ENCODE peak calls at places on chromosomes 16 and 17, in ten cellular contexts. O, Y, E, Q, A, P, W, C, T and N are unnamed samples.

GRCh38 chr17:83032781-83033180 is 46.6 kb upstream of the METRNL start:
- DNase-seq in A (no peak), P (no peak), O (no peak), E (no peak), Y (no peak), Q (no peak), T (no peak), C (no peak), W (no peak), N (peak; percentile 18)

GRCh38 chr16:52545157-52545543 is 1.8 kb downstream of the TOX3 start:
- DNase-seq in W (no peak), A (no peak), Q (no peak), E (no peak), Y (no peak), T (no peak), C (no peak), P (no peak), O (no peak), N (no peak)

GRCh38 chr16:76639685-76640289 is 362.6 kb downstream of the CNTNAP4 start:
- DNase-seq in C (no peak), O (no peak), E (no peak), P (no peak), Y (no peak), W (peak; percentile 54), Q (no peak), A (no peak), T (peak; percentile 35), N (no peak)

GRCh38 chr17:56902350-56902749 is 11.5 kb downstream of the TRIM25 start:
- DNase-seq in O (no peak), T (peak; percentile 69), E (no peak), Q (no peak), A (no peak), P (no peak), Y (no peak), W (no peak), C (no peak), N (no peak)

GRCh38 chr17:14297161-14297851 is 3.6 kb upstream of the HS3ST3B1 start:
- DNase-seq in A (no peak), E (no peak), O (no peak), W (peak; percentile 87), C (no peak), Q (no peak), P (no peak), Y (peak; percentile 73), T (peak; percentile 29), N (no peak)

GRCh38 chr16:9008335-9009260 is 44.9 kb upstream of the USP7 start:
- DNase-seq in O (peak; percentile 86), Y (peak; percentile 82), C (peak; percentile 66), Q (no peak), E (peak; percentile 38), A (peak; percentile 88), W (peak; percentile 93), P (no peak), T (peak; percentile 74), N (peak; percentile 64)

GRCh38 chr17:50863221-50863843 is 2.8 kb downstream of the TOB1 start:
- DNase-seq in T (peak; percentile 81), Q (peak; percentile 36), Y (no peak), E (no peak), P (no peak), A (no peak), C (peak; percentile 27), O (peak; percentile 71), W (peak; percentile 72), N (peak; percentile 87)

GRCh38 chr16:50509521-50510341 is 38.5 kb upstream of the NKD1 start:
- DNase-seq in T (peak; percentile 11), C (peak; percentile 29), O (peak; percentile 20), W (peak; percentile 95), Q (peak; percentile 40), P (no peak), E (no peak), A (peak; percentile 51), Y (no peak), N (peak; percentile 59)

GRCh38 chr16:21598676-21599157 is 660 bp upstream of the METTL9 start:
- DNase-seq in C (peak; percentile 35), Q (no peak), E (peak; percentile 8), T (no peak), Y (no peak), P (no peak), A (no peak), O (peak; percentile 31), W (no peak), N (no peak)

GRCh38 chr16:83513006-83513755 is 294.6 kb upstream of the HSBP1 start:
- DNase-seq in W (no peak), C (no peak), Y (no peak), P (no peak), E (no peak), A (no peak), T (no peak), Q (no peak), O (no peak), N (no peak)

GRCh38 chr17:78723001-78723796 is 58.9 kb downstream of the CYTH1 start:
- DNase-seq in Q (no peak), Y (peak; percentile 71), T (no peak), C (no peak), W (peak; percentile 83), P (no peak), A (no peak), E (no peak), O (peak; percentile 41), N (peak; percentile 63)

GRCh38 chr16:228151-228855 is 946 bp downstream of the LUC7L start:
- DNase-seq in Y (no peak), Q (no peak), E (no peak), W (no peak), P (no peak), O (no peak), C (no peak), A (no peak), T (peak; percentile 28), N (no peak)

GRCh38 chr17:58267347-58268324 is 13.1 kb downstream of the MPO start:
- DNase-seq in Q (no peak), O (no peak), C (no peak), Y (peak; percentile 9), A (no peak), E (no peak), T (no peak), W (peak; percentile 33), P (no peak), N (no peak)

GRCh38 chr16:83626676-83627075 is 181.1 kb upstream of the HSBP1 start:
- DNase-seq in O (no peak), Y (no peak), E (no peak), T (no peak), W (peak; percentile 16), A (no peak), P (no peak), C (no peak), Q (no peak), N (no peak)

GRCh38 chr16:67034478-67034877 is 5.5 kb downstream of the CBFB start:
- DNase-seq in E (no peak), Q (no peak), O (no peak), C (no peak), T (no peak), Y (no peak), P (no peak), W (peak; percentile 17), A (no peak), N (no peak)

GRCh38 chr16:85057948-85058347 is 30.4 kb downstream of the KIAA0513 start:
- DNase-seq in T (no peak), E (no peak), C (peak; percentile 66), A (no peak), O (no peak), W (no peak), Y (peak; percentile 57), P (no peak), Q (no peak), N (no peak)

GRCh38 chr16:2487903-2488531 is 13.1 kb downstream of the TBC1D24 start:
- DNase-seq in A (no peak), Y (no peak), Q (no peak), T (no peak), C (no peak), P (no peak), W (no peak), E (no peak), O (no peak), N (no peak)

GRCh38 chr16:30557950-30558788 is at the start of gene ZNF764:
- DNase-seq in P (peak; percentile 93), Y (peak; percentile 99), Q (peak; percentile 97), E (peak; percentile 99), A (peak; percentile 83), T (peak; percentile 99), O (peak; percentile 99), W (peak; percentile 88), C (peak; percentile 98), N (peak; percentile 99)
- TF ChIP-seq POLR2A in P (no peak), Y (peak; percentile 58), Q (peak; percentile 88), E (peak; percentile 49), A (peak; percentile 75), T (peak; percentile 55), O (peak; percentile 67), W (no peak), C (peak; percentile 49), N (peak; percentile 70)

GRCh38 chr17:70414275-70414674 is 244.9 kb downstream of the KCNJ2 start:
- DNase-seq in A (no peak), E (no peak), P (no peak), W (no peak), Q (no peak), C (no peak), T (no peak), Y (no peak), O (no peak), N (no peak)
- H3K9me3 ChIP-seq in A (no peaks in the 10 kb centered on the region), E (no peaks in the 10 kb centered on the region), P (no peaks in the 10 kb centered on the region), W (no peaks in the 10 kb centered on the region), Q (no peaks in the 10 kb centered on the region), C (no peaks in the 10 kb centered on the region), T (no peaks in the 10 kb centered on the region), Y (no peaks in the 10 kb centered on the region), O (no peaks in the 10 kb centered on the region), N (no peaks in the 10 kb centered on the region)

GRCh38 chr17:30816165-30816564 is 8.3 kb downstream of the CRLF3 start:
- DNase-seq in A (no peak), W (no peak), P (no peak), Q (no peak), C (no peak), O (no peak), Y (no peak), T (no peak), E (no peak), N (no peak)
- H3K4me1 ChIP-seq in A (peaks cover 4% of the 10 kb centered on the region), W (no peaks in the 10 kb centered on the region), P (peaks cover 48% of the 10 kb centered on the region), Q (no peaks in the 10 kb centered on the region), C (peaks cover 5% of the 10 kb centered on the region), O (no peaks in the 10 kb centered on the region), Y (no peaks in the 10 kb centered on the region), T (no peaks in the 10 kb centered on the region), E (peaks cover 6% of the 10 kb centered on the region), N (peaks cover 8% of the 10 kb centered on the region)

GRCh38 chr17:49705254-49705653 is 2.5 kb downstream of the SLC35B1 start:
- DNase-seq in E (no peak), W (no peak), T (no peak), A (no peak), P (no peak), Q (no peak), C (no peak), Y (no peak), O (no peak), N (no peak)

GRCh38 chr17:49708515-49709161 is 874 bp upstream of the SLC35B1 start:
- DNase-seq in A (peak; percentile 57), T (no peak), W (peak; percentile 50), P (no peak), E (no peak), Q (no peak), Y (no peak), O (no peak), C (no peak), N (no peak)

GRCh38 chr17:49703557-49704277 is 4.0 kb downstream of the SLC35B1 start:
- DNase-seq in O (peak; percentile 16), C (no peak), W (no peak), P (no peak), Y (peak; percentile 66), T (peak; percentile 78), A (no peak), E (no peak), Q (peak; percentile 38), N (no peak)

GRCh38 chr17:49707246-49707607 is 537 bp downstream of the SLC35B1 start:
- DNase-seq in O (no peak), W (no peak), Y (no peak), T (no peak), A (no peak), E (no peak), C (no peak), Q (no peak), P (no peak), N (no peak)

GRCh38 chr17:49707608-49708514 is at the start of gene SLC35B1:
- DNase-seq in T (peak; percentile 100), A (peak; percentile 96), O (peak; percentile 99), C (peak; percentile 98), Q (peak; percentile 100), E (peak; percentile 99), P (peak; percentile 96), W (peak; percentile 94), Y (peak; percentile 100), N (peak; percentile 99)
- TF ChIP-seq POLR2A in T (peak; percentile 75), A (peak; percentile 84), O (peak; percentile 70), C (peak; percentile 71), Q (no peak), E (peak; percentile 82), P (peak; percentile 57), W (peak; percentile 79), Y (peak; percentile 70), N (peak; percentile 69)